ENCODE peak calls at places on chromosomes 5 and 9, in six cellular contexts. One of them, this sample, is unnamed.
A peak's percentile ranks its signal among the peaks of the same experiment; 100 is the strongest.

GRCh38 chr9:104747565-104748358 is at the start of gene NIPSNAP3A:
- DNase-seq in mesendoderm: peak; percentile 82
- DNase-seq in mesenchymal stem cell: peak; percentile 84
- DNase-seq in IMR-90: peak; percentile 49
- DNase-seq in H9: peak; percentile 79
- DNase-seq in H1: no peak
- DNase-seq in this sample: peak; percentile 61

GRCh38 chr5:82257247-82257646 is 20.9 kb downstream of the RPS23 start:
- DNase-seq in mesendoderm: peak; percentile 45
- DNase-seq in mesenchymal stem cell: no peak
- DNase-seq in IMR-90: no peak
- DNase-seq in H9: no peak
- DNase-seq in H1: no peak
- DNase-seq in this sample: no peak

GRCh38 chr5:64818245-64818644 is 49.5 kb downstream of the CWC27 start:
- DNase-seq in mesendoderm: no peak
- DNase-seq in mesenchymal stem cell: no peak
- DNase-seq in IMR-90: no peak
- DNase-seq in H9: no peak
- DNase-seq in H1: no peak
- DNase-seq in this sample: no peak

GRCh38 chr5:157613385-157614245 is 38.0 kb upstream of the ADAM19 start:
- DNase-seq in mesendoderm: no peak
- DNase-seq in mesenchymal stem cell: peak; percentile 24
- DNase-seq in IMR-90: no peak
- DNase-seq in H9: no peak
- DNase-seq in H1: no peak
- DNase-seq in this sample: no peak

GRCh38 chr5:131534995-131535394 is 100.0 kb downstream of the RAPGEF6 start:
- DNase-seq in mesendoderm: peak; percentile 16
- DNase-seq in mesenchymal stem cell: no peak
- DNase-seq in IMR-90: peak; percentile 26
- DNase-seq in H9: no peak
- DNase-seq in H1: no peak
- DNase-seq in this sample: no peak

GRCh38 chr5:163506726-163507125 is 1.3 kb downstream of the MAT2B start:
- DNase-seq in mesendoderm: no peak
- DNase-seq in mesenchymal stem cell: peak; percentile 61
- DNase-seq in IMR-90: peak; percentile 67
- DNase-seq in H9: no peak
- DNase-seq in H1: no peak
- DNase-seq in this sample: no peak

GRCh38 chr9:106875548-106875947 is 12.6 kb downstream of the ZNF462 start:
- DNase-seq in mesendoderm: no peak
- DNase-seq in mesenchymal stem cell: no peak
- DNase-seq in IMR-90: no peak
- DNase-seq in H9: no peak
- DNase-seq in H1: no peak
- DNase-seq in this sample: no peak

GRCh38 chr9:129838707-129839259 is 3.5 kb downstream of the USP20 start:
- DNase-seq in mesendoderm: no peak
- DNase-seq in mesenchymal stem cell: peak; percentile 92
- DNase-seq in IMR-90: peak; percentile 91
- DNase-seq in H9: no peak
- DNase-seq in H1: no peak
- DNase-seq in this sample: no peak

GRCh38 chr5:57072218-57072892 is 101.5 kb upstream of the GPBP1 start:
- DNase-seq in mesendoderm: peak; percentile 88
- DNase-seq in mesenchymal stem cell: no peak
- DNase-seq in IMR-90: no peak
- DNase-seq in H9: no peak
- DNase-seq in H1: peak; percentile 17
- DNase-seq in this sample: peak; percentile 59

GRCh38 chr5:143635146-143635752 is 176.7 kb upstream of the HMHB1 start:
- DNase-seq in mesendoderm: no peak
- DNase-seq in mesenchymal stem cell: peak; percentile 69
- DNase-seq in IMR-90: peak; percentile 78
- DNase-seq in H9: no peak
- DNase-seq in H1: no peak
- DNase-seq in this sample: no peak

GRCh38 chr5:126016256-126016655 is 407.0 kb upstream of the GRAMD2B start:
- DNase-seq in mesendoderm: no peak
- DNase-seq in mesenchymal stem cell: no peak
- DNase-seq in IMR-90: no peak
- DNase-seq in H9: no peak
- DNase-seq in H1: no peak
- DNase-seq in this sample: no peak
- H2BK15ac ChIP-seq in mesendoderm: no peak overlapping the region
- H2BK15ac ChIP-seq in mesenchymal stem cell: no peak overlapping the region
- H2BK15ac ChIP-seq in IMR-90: no peak overlapping the region
- H2BK15ac ChIP-seq in H9: no peak overlapping the region
- H2BK15ac ChIP-seq in H1: no peak overlapping the region
- H2BK15ac ChIP-seq in this sample: no peak overlapping the region

GRCh38 chr5:159837860-159838259 is 78.4 kb upstream of the ADRA1B start:
- DNase-seq in mesendoderm: no peak
- DNase-seq in mesenchymal stem cell: no peak
- DNase-seq in IMR-90: no peak
- DNase-seq in H9: no peak
- DNase-seq in H1: no peak
- DNase-seq in this sample: no peak
- H2BK15ac ChIP-seq in mesendoderm: no peak overlapping the region
- H2BK15ac ChIP-seq in mesenchymal stem cell: no peak overlapping the region
- H2BK15ac ChIP-seq in IMR-90: peak overlapping the region; percentile 21
- H2BK15ac ChIP-seq in H9: no peak overlapping the region
- H2BK15ac ChIP-seq in H1: no peak overlapping the region
- H2BK15ac ChIP-seq in this sample: no peak overlapping the region

GRCh38 chr9:78567693-78568092 is 270.8 kb downstream of the PSAT1 start:
- DNase-seq in mesendoderm: no peak
- DNase-seq in mesenchymal stem cell: no peak
- DNase-seq in IMR-90: no peak
- DNase-seq in H9: no peak
- DNase-seq in H1: no peak
- DNase-seq in this sample: no peak
- H2BK15ac ChIP-seq in mesendoderm: no peak overlapping the region
- H2BK15ac ChIP-seq in mesenchymal stem cell: peak overlapping the region; percentile 57
- H2BK15ac ChIP-seq in IMR-90: peak overlapping the region; percentile 8
- H2BK15ac ChIP-seq in H9: no peak overlapping the region
- H2BK15ac ChIP-seq in H1: no peak overlapping the region
- H2BK15ac ChIP-seq in this sample: no peak overlapping the region

GRCh38 chr5:167011196-167011595 is 1280.2 kb upstream of the WWC1 start:
- DNase-seq in mesendoderm: no peak
- DNase-seq in mesenchymal stem cell: no peak
- DNase-seq in IMR-90: no peak
- DNase-seq in H9: no peak
- DNase-seq in H1: no peak
- DNase-seq in this sample: no peak
- H2BK15ac ChIP-seq in mesendoderm: no peak overlapping the region
- H2BK15ac ChIP-seq in mesenchymal stem cell: no peak overlapping the region
- H2BK15ac ChIP-seq in IMR-90: no peak overlapping the region
- H2BK15ac ChIP-seq in H9: no peak overlapping the region
- H2BK15ac ChIP-seq in H1: no peak overlapping the region
- H2BK15ac ChIP-seq in this sample: no peak overlapping the region

GRCh38 chr5:136332213-136332612 is 33.1 kb downstream of the TRPC7 start:
- DNase-seq in mesendoderm: no peak
- DNase-seq in mesenchymal stem cell: no peak
- DNase-seq in IMR-90: no peak
- DNase-seq in H9: no peak
- DNase-seq in H1: no peak
- DNase-seq in this sample: no peak
- H2BK15ac ChIP-seq in mesendoderm: no peak overlapping the region
- H2BK15ac ChIP-seq in mesenchymal stem cell: no peak overlapping the region
- H2BK15ac ChIP-seq in IMR-90: no peak overlapping the region
- H2BK15ac ChIP-seq in H9: no peak overlapping the region
- H2BK15ac ChIP-seq in H1: no peak overlapping the region
- H2BK15ac ChIP-seq in this sample: no peak overlapping the region

GRCh38 chr9:94157408-94157801 is 73.1 kb downstream of the PTPDC1 start:
- DNase-seq in mesendoderm: no peak
- DNase-seq in mesenchymal stem cell: no peak
- DNase-seq in IMR-90: no peak
- DNase-seq in H9: no peak
- DNase-seq in H1: no peak
- DNase-seq in this sample: no peak

GRCh38 chr9:94160594-94161501 is 76.6 kb downstream of the PTPDC1 start:
- DNase-seq in mesendoderm: peak; percentile 56
- DNase-seq in mesenchymal stem cell: no peak
- DNase-seq in IMR-90: no peak
- DNase-seq in H9: no peak
- DNase-seq in H1: no peak
- DNase-seq in this sample: no peak

GRCh38 chr9:94161673-94162072 is 77.4 kb downstream of the PTPDC1 start:
- DNase-seq in mesendoderm: no peak
- DNase-seq in mesenchymal stem cell: no peak
- DNase-seq in IMR-90: no peak
- DNase-seq in H9: no peak
- DNase-seq in H1: no peak
- DNase-seq in this sample: no peak

GRCh38 chr9:94156549-94157407 is 72.5 kb downstream of the PTPDC1 start:
- DNase-seq in mesendoderm: no peak
- DNase-seq in mesenchymal stem cell: no peak
- DNase-seq in IMR-90: peak; percentile 50
- DNase-seq in H9: no peak
- DNase-seq in H1: no peak
- DNase-seq in this sample: no peak

GRCh38 chr9:94159069-94159915 is 75.0 kb downstream of the PTPDC1 start:
- DNase-seq in mesendoderm: no peak
- DNase-seq in mesenchymal stem cell: peak; percentile 29
- DNase-seq in IMR-90: no peak
- DNase-seq in H9: no peak
- DNase-seq in H1: no peak
- DNase-seq in this sample: no peak
- H2BK15ac ChIP-seq in mesendoderm: no peak overlapping the region
- H2BK15ac ChIP-seq in mesenchymal stem cell: no peak overlapping the region
- H2BK15ac ChIP-seq in IMR-90: no peak overlapping the region
- H2BK15ac ChIP-seq in H9: no peak overlapping the region
- H2BK15ac ChIP-seq in H1: no peak overlapping the region
- H2BK15ac ChIP-seq in this sample: no peak overlapping the region